ENCODE peak calls at places on chromosomes 16 and 17, in eight cellular contexts. W is WTC11; N is NCI-H1048; R is GM12865; I is activated CD4-positive, alpha-beta T cell treated with anti-CD3 and anti-CD28 coated beads for 24 hours; B is H7; A is NCI-H82; T is thoracic aorta. J is an unnamed sample.

GRCh38 chr16:17101646-17102045 is 369.1 kb downstream of the XYLT1 start:
- DNase-seq in W (peak; percentile 39), N (no peak), R (peak; percentile 26), I (no peak), B (peak; percentile 43), A (peak; percentile 58), T (no peak), J (peak; percentile 84)

GRCh38 chr17:8056232-8056975 is 17.5 kb downstream of the ALOX15B start:
- DNase-seq in W (peak; percentile 8), N (no peak), R (peak; percentile 71), I (no peak), B (no peak), A (peak; percentile 97), T (no peak), J (no peak)

GRCh38 chr16:67447508-67448076 is 16.7 kb downstream of the HSD11B2 start:
- DNase-seq in W (peak; percentile 62), N (no peak), R (peak; percentile 68), I (peak; percentile 66), B (peak; percentile 87), A (peak; percentile 74), T (no peak), J (no peak)

GRCh38 chr17:17028059-17028877 is 14.0 kb upstream of the MPRIP start:
- DNase-seq in W (peak; percentile 77), N (no peak), R (no peak), I (no peak), B (peak; percentile 82), A (peak; percentile 93), T (no peak), J (peak; percentile 50)

GRCh38 chr16:69893086-69893485 is 58.0 kb upstream of the CLEC18A start:
- DNase-seq in W (no peak), N (no peak), R (no peak), I (no peak), B (no peak), A (no peak), T (no peak), J (no peak)

GRCh38 chr17:40062347-40063033 is at the start of gene THRA:
- DNase-seq in W (peak; percentile 53), N (no peak), R (peak; percentile 56), I (peak; percentile 44), B (peak; percentile 97), A (peak; percentile 84), T (no peak), J (no peak)

GRCh38 chr16:71383054-71383773 is 24.7 kb downstream of the CALB2 start:
- DNase-seq in W (no peak), N (no peak), R (peak; percentile 11), I (no peak), B (no peak), A (peak; percentile 13), T (no peak), J (no peak)

GRCh38 chr17:72338847-72339790 is 218.3 kb downstream of the SOX9 start:
- DNase-seq in W (no peak), N (no peak), R (no peak), I (no peak), B (no peak), A (no peak), T (no peak), J (no peak)

GRCh38 chr16:4734063-4734729 is at the start of the genes ANKS3 and DNAAF8:
- DNase-seq in W (peak; percentile 95), N (peak; percentile 48), R (peak; percentile 95), I (peak; percentile 65), B (peak; percentile 99), A (peak; percentile 97), T (peak; percentile 95), J (peak; percentile 94)

GRCh38 chr17:45680360-45680759 is 103.8 kb upstream of the CRHR1 start:
- DNase-seq in W (no peak), N (no peak), R (no peak), I (no peak), B (no peak), A (peak; percentile 18), T (no peak), J (no peak)

GRCh38 chr17:41417576-41418015 is 6.8 kb downstream of the KRT37 start:
- DNase-seq in W (peak; percentile 59), N (no peak), R (peak; percentile 5), I (no peak), B (peak; percentile 85), A (peak; percentile 12), T (no peak), J (peak; percentile 42)

GRCh38 chr17:41521574-41522261 is 3.0 kb upstream of the KRT15 start:
- DNase-seq in W (peak; percentile 57), N (no peak), R (no peak), I (no peak), B (peak; percentile 83), A (no peak), T (no peak), J (no peak)

GRCh38 chr17:18182978-18183333 is 672 bp upstream of the ALKBH5 start:
- DNase-seq in W (no peak), N (peak; percentile 67), R (peak; percentile 90), I (peak; percentile 69), B (peak; percentile 85), A (peak; percentile 93), T (peak; percentile 58), J (no peak)

GRCh38 chr16:1946495-1947368 is 3.7 kb upstream of the MSRB1 start:
- DNase-seq in W (peak; percentile 44), N (no peak), R (no peak), I (no peak), B (peak; percentile 72), A (no peak), T (no peak), J (no peak)

GRCh38 chr17:50604470-50604869 is 30.2 kb upstream of the ABCC3 start:
- DNase-seq in W (peak; percentile 42), N (no peak), R (no peak), I (no peak), B (peak; percentile 86), A (peak; percentile 81), T (no peak), J (no peak)

GRCh38 chr16:76190480-76190879 is 86.7 kb upstream of the CNTNAP4 start:
- DNase-seq in W (no peak), N (no peak), R (no peak), I (no peak), B (no peak), A (no peak), T (no peak), J (no peak)

GRCh38 chr17:55588858-55589257 is 77.6 kb upstream of the SMIM36 start:
- DNase-seq in W (no peak), N (no peak), R (no peak), I (no peak), B (no peak), A (no peak), T (no peak), J (no peak)

GRCh38 chr16:16063685-16064084 is 114.3 kb downstream of the ABCC1 start:
- DNase-seq in W (no peak), N (no peak), R (peak; percentile 10), I (no peak), B (no peak), A (no peak), T (no peak), J (no peak)

GRCh38 chr16:14223632-14224031 is 152.5 kb downstream of the MRTFB start:
- DNase-seq in W (no peak), N (no peak), R (no peak), I (no peak), B (no peak), A (no peak), T (no peak), J (no peak)

GRCh38 chr17:80455328-80455710 is 21.1 kb downstream of the NPTX1 start:
- DNase-seq in W (peak; percentile 74), N (no peak), R (peak; percentile 71), I (peak; percentile 31), B (peak; percentile 97), A (peak; percentile 77), T (no peak), J (no peak)

GRCh38 chr16:14513389-14514107 is 116.5 kb downstream of the PARN start:
- DNase-seq in W (no peak), N (no peak), R (no peak), I (no peak), B (no peak), A (no peak), T (no peak), J (no peak)

GRCh38 chr17:82275326-82275725 is 1.8 kb upstream of the CSNK1D start:
- DNase-seq in W (no peak), N (no peak), R (peak; percentile 54), I (no peak), B (no peak), A (no peak), T (no peak), J (no peak)

GRCh38 chr17:62101090-62101489 is 36.0 kb upstream of the MED13 start:
- DNase-seq in W (no peak), N (no peak), R (no peak), I (no peak), B (no peak), A (peak; percentile 51), T (no peak), J (no peak)

GRCh38 chr17:64217249-64217652 is 45.8 kb downstream of the TEX2 start:
- DNase-seq in W (no peak), N (no peak), R (no peak), I (no peak), B (no peak), A (no peak), T (no peak), J (no peak)

GRCh38 chr17:77391668-77392375 is 251.1 kb downstream of the SEC14L1 start:
- DNase-seq in W (peak; percentile 51), N (no peak), R (no peak), I (no peak), B (peak; percentile 92), A (no peak), T (peak; percentile 51), J (no peak)

GRCh38 chr17:77101521-77102410 is 39.0 kb upstream of the SEC14L1 start:
- DNase-seq in W (no peak), N (no peak), R (no peak), I (no peak), B (no peak), A (peak; percentile 71), T (no peak), J (no peak)

GRCh38 chr16:912684-913613 is 57.8 kb downstream of the LMF1 start:
- DNase-seq in W (no peak), N (no peak), R (no peak), I (no peak), B (no peak), A (no peak), T (no peak), J (no peak)

GRCh38 chr17:19579867-19580565 is 46.4 kb downstream of the SLC47A1 start:
- DNase-seq in W (peak; percentile 30), N (no peak), R (no peak), I (no peak), B (peak; percentile 82), A (peak; percentile 46), T (no peak), J (no peak)

GRCh38 chr16:4240624-4241023 is 1.3 kb downstream of the SRL start:
- DNase-seq in W (no peak), N (no peak), R (no peak), I (no peak), B (peak; percentile 58), A (peak; percentile 89), T (no peak), J (no peak)

GRCh38 chr16:29736764-29737163 is 9.0 kb downstream of the C16orf54 start:
- DNase-seq in W (no peak), N (no peak), R (no peak), I (no peak), B (no peak), A (no peak), T (no peak), J (no peak)

J was measured in iPS DF 19.7.